ENCODE peak calls at places on chromosomes 13 and 19, in four cellular contexts. One of them, this sample, is unnamed.

GRCh38 chr13:41568990-41569387 is 111.6 kb downstream of the RGCC start:
- DNase-seq in anterior cingulate cortex: no peak
- DNase-seq in COR-L47: no peak
- DNase-seq in GOT3: no peak
- DNase-seq in this sample: no peak

GRCh38 chr13:22114630-22115311 is 443.9 kb downstream of the FGF9 start:
- DNase-seq in anterior cingulate cortex: no peak
- DNase-seq in COR-L47: no peak
- DNase-seq in GOT3: no peak
- DNase-seq in this sample: no peak

GRCh38 chr19:32181356-32181920 is 164.0 kb upstream of the ZNF507 start:
- DNase-seq in anterior cingulate cortex: no peak
- DNase-seq in COR-L47: no peak
- DNase-seq in GOT3: no peak
- DNase-seq in this sample: no peak

GRCh38 chr13:97243915-97244820 is 22.0 kb downstream of the MBNL2 start:
- DNase-seq in anterior cingulate cortex: no peak
- DNase-seq in COR-L47: no peak
- DNase-seq in GOT3: no peak
- DNase-seq in this sample: no peak

GRCh38 chr19:860481-861098 is 1.1 kb downstream of the CFD start:
- DNase-seq in anterior cingulate cortex: no peak
- DNase-seq in COR-L47: peak
- DNase-seq in GOT3: no peak
- DNase-seq in this sample: no peak

GRCh38 chr13:76512676-76513277 is 373.4 kb downstream of the KCTD12 start:
- DNase-seq in anterior cingulate cortex: no peak
- DNase-seq in COR-L47: no peak
- DNase-seq in GOT3: no peak
- DNase-seq in this sample: no peak

GRCh38 chr19:46631481-46631880 is 4.5 kb downstream of the GNG8 start:
- DNase-seq in anterior cingulate cortex: no peak
- DNase-seq in COR-L47: no peak
- DNase-seq in GOT3: no peak
- DNase-seq in this sample: no peak

GRCh38 chr19:7981661-7982060 is 23.8 kb downstream of the ELAVL1 start:
- DNase-seq in anterior cingulate cortex: no peak
- DNase-seq in COR-L47: no peak
- DNase-seq in GOT3: no peak
- DNase-seq in this sample: no peak

GRCh38 chr13:99313473-99313872 is 6.3 kb upstream of the GPR183 start:
- DNase-seq in anterior cingulate cortex: no peak
- DNase-seq in COR-L47: no peak
- DNase-seq in GOT3: no peak
- DNase-seq in this sample: no peak

GRCh38 chr19:30079200-30079599 is 137.2 kb downstream of the URI1 start:
- DNase-seq in anterior cingulate cortex: no peak
- DNase-seq in COR-L47: no peak
- DNase-seq in GOT3: no peak
- DNase-seq in this sample: no peak

GRCh38 chr19:11256189-11256588 is 6.1 kb downstream of the DOCK6 start:
- DNase-seq in anterior cingulate cortex: no peak
- DNase-seq in COR-L47: no peak
- DNase-seq in GOT3: no peak
- DNase-seq in this sample: no peak

GRCh38 chr19:48413879-48414623 is 20.6 kb downstream of the GRIN2D start:
- DNase-seq in anterior cingulate cortex: no peak
- DNase-seq in COR-L47: no peak
- DNase-seq in GOT3: no peak
- DNase-seq in this sample: no peak

GRCh38 chr13:51728972-51729371 is 75.0 kb downstream of the DHRS12 start:
- DNase-seq in anterior cingulate cortex: no peak
- DNase-seq in COR-L47: no peak
- DNase-seq in GOT3: no peak
- DNase-seq in this sample: no peak

GRCh38 chr13:30714629-30715028 is 20.7 kb upstream of the ALOX5AP start:
- DNase-seq in anterior cingulate cortex: no peak
- DNase-seq in COR-L47: no peak
- DNase-seq in GOT3: no peak
- DNase-seq in this sample: no peak

GRCh38 chr19:41994994-41995958 is 1.2 kb upstream of the ATP1A3 start:
- DNase-seq in anterior cingulate cortex: no peak
- DNase-seq in COR-L47: no peak
- DNase-seq in GOT3: no peak
- DNase-seq in this sample: no peak

GRCh38 chr19:11138659-11139526 is 16.7 kb downstream of the SPC24 start:
- DNase-seq in anterior cingulate cortex: peak
- DNase-seq in COR-L47: no peak
- DNase-seq in GOT3: peak
- DNase-seq in this sample: no peak

GRCh38 chr13:48998893-48999292 is 23.2 kb downstream of the FNDC3A start:
- DNase-seq in anterior cingulate cortex: no peak
- DNase-seq in COR-L47: no peak
- DNase-seq in GOT3: no peak
- DNase-seq in this sample: no peak

GRCh38 chr13:90055121-90055520 is 1292.4 kb upstream of the MIR17HG start:
- DNase-seq in anterior cingulate cortex: no peak
- DNase-seq in COR-L47: no peak
- DNase-seq in GOT3: no peak
- DNase-seq in this sample: no peak

GRCh38 chr13:114078501-114079451 is 53.6 kb downstream of the RASA3 start:
- DNase-seq in anterior cingulate cortex: no peak
- DNase-seq in COR-L47: no peak
- DNase-seq in GOT3: no peak
- DNase-seq in this sample: no peak

This sample was measured in cerebellar nuclear complex.